ENCODE peak calls at places on chromosomes 12 and 14, in four cellular contexts. One of them, this sample, is unnamed.

GRCh38 chr12:51389302-51389999 is 1.8 kb downstream of the GALNT6 start:
- DNase-seq in foreskin fibroblast: peak
- DNase-seq in GM06990: peak
- DNase-seq in lower leg skin: no peak
- DNase-seq in this sample: no peak

GRCh38 chr12:63220921-63221320 is 69.9 kb upstream of the AVPR1A start:
- DNase-seq in foreskin fibroblast: no peak
- DNase-seq in GM06990: no peak
- DNase-seq in lower leg skin: no peak
- DNase-seq in this sample: no peak

GRCh38 chr12:778615-779014 is 26.2 kb downstream of the WNK1 start:
- DNase-seq in foreskin fibroblast: no peak
- DNase-seq in GM06990: no peak
- DNase-seq in lower leg skin: no peak
- DNase-seq in this sample: no peak

GRCh38 chr14:91284791-91285548 is 40.5 kb upstream of the GPR68 start:
- DNase-seq in foreskin fibroblast: peak
- DNase-seq in GM06990: no peak
- DNase-seq in lower leg skin: no peak
- DNase-seq in this sample: no peak

GRCh38 chr12:5768880-5769199 is 176.2 kb downstream of the ANO2 start:
- DNase-seq in foreskin fibroblast: no peak
- DNase-seq in GM06990: no peak
- DNase-seq in lower leg skin: no peak
- DNase-seq in this sample: no peak

GRCh38 chr12:92136883-92137582 is 8.6 kb downstream of the BTG1 start:
- DNase-seq in foreskin fibroblast: peak
- DNase-seq in GM06990: no peak
- DNase-seq in lower leg skin: no peak
- DNase-seq in this sample: peak

GRCh38 chr14:60509438-60510253 is 700 bp downstream of the SIX6 start:
- DNase-seq in foreskin fibroblast: no peak
- DNase-seq in GM06990: no peak
- DNase-seq in lower leg skin: no peak
- DNase-seq in this sample: no peak

GRCh38 chr14:26332966-26333365 is 264.9 kb downstream of the NOVA1 start:
- DNase-seq in foreskin fibroblast: peak
- DNase-seq in GM06990: no peak
- DNase-seq in lower leg skin: peak
- DNase-seq in this sample: peak

GRCh38 chr14:76007852-76008251 is 22.3 kb downstream of the IFT43 start:
- DNase-seq in foreskin fibroblast: peak
- DNase-seq in GM06990: no peak
- DNase-seq in lower leg skin: no peak
- DNase-seq in this sample: no peak

GRCh38 chr12:20370001-20370381 is 1.7 kb downstream of the PDE3A start:
- DNase-seq in foreskin fibroblast: peak
- DNase-seq in GM06990: no peak
- DNase-seq in lower leg skin: no peak
- DNase-seq in this sample: no peak

GRCh38 chr12:60689137-60689536 is 1093.3 kb downstream of the SLC16A7 start:
- DNase-seq in foreskin fibroblast: no peak
- DNase-seq in GM06990: no peak
- DNase-seq in lower leg skin: no peak
- DNase-seq in this sample: no peak

GRCh38 chr12:58346032-58346632 is 404.8 kb downstream of the ATP23 start:
- DNase-seq in foreskin fibroblast: peak
- DNase-seq in GM06990: no peak
- DNase-seq in lower leg skin: no peak
- DNase-seq in this sample: no peak

GRCh38 chr14:98924046-98924445 is 348.0 kb downstream of the BCL11B start:
- DNase-seq in foreskin fibroblast: no peak
- DNase-seq in GM06990: no peak
- DNase-seq in lower leg skin: no peak
- DNase-seq in this sample: no peak

GRCh38 chr14:96734076-96734622 is 63.0 kb upstream of the VRK1 start:
- DNase-seq in foreskin fibroblast: no peak
- DNase-seq in GM06990: no peak
- DNase-seq in lower leg skin: no peak
- DNase-seq in this sample: no peak

GRCh38 chr12:3119745-3120660 is 42.8 kb downstream of the TSPAN9 start:
- DNase-seq in foreskin fibroblast: peak
- DNase-seq in GM06990: no peak
- DNase-seq in lower leg skin: no peak
- DNase-seq in this sample: peak

GRCh38 chr12:95169368-95169767 is 47.9 kb downstream of the FGD6 start:
- DNase-seq in foreskin fibroblast: peak
- DNase-seq in GM06990: no peak
- DNase-seq in lower leg skin: no peak
- DNase-seq in this sample: peak

GRCh38 chr12:82057770-82058169 is 298.6 kb upstream of the PPFIA2 start:
- DNase-seq in foreskin fibroblast: no peak
- DNase-seq in GM06990: no peak
- DNase-seq in lower leg skin: no peak
- DNase-seq in this sample: no peak

GRCh38 chr14:87712386-87713113 is 280.4 kb downstream of the GALC start:
- DNase-seq in foreskin fibroblast: peak
- DNase-seq in GM06990: no peak
- DNase-seq in lower leg skin: no peak
- DNase-seq in this sample: no peak

GRCh38 chr14:68978550-68978911 is 571 bp downstream of the ACTN1 start:
- DNase-seq in foreskin fibroblast: peak
- DNase-seq in GM06990: no peak
- DNase-seq in lower leg skin: no peak
- DNase-seq in this sample: no peak

GRCh38 chr12:10551375-10551774 is 45.7 kb downstream of the EIF2S3B start:
- DNase-seq in foreskin fibroblast: no peak
- DNase-seq in GM06990: no peak
- DNase-seq in lower leg skin: no peak
- DNase-seq in this sample: no peak

GRCh38 chr12:21476949-21477348 is 24.5 kb downstream of the RECQL start:
- DNase-seq in foreskin fibroblast: peak
- DNase-seq in GM06990: no peak
- DNase-seq in lower leg skin: no peak
- DNase-seq in this sample: peak

GRCh38 chr12:58034712-58035111 is 93.3 kb downstream of the ATP23 start:
- DNase-seq in foreskin fibroblast: no peak
- DNase-seq in GM06990: no peak
- DNase-seq in lower leg skin: no peak
- DNase-seq in this sample: no peak

GRCh38 chr14:61524211-61524806 is 171.0 kb upstream of the HIF1A start:
- DNase-seq in foreskin fibroblast: peak
- DNase-seq in GM06990: no peak
- DNase-seq in lower leg skin: no peak
- DNase-seq in this sample: no peak

GRCh38 chr12:98373982-98374381 is 141.4 kb upstream of the TMPO start:
- DNase-seq in foreskin fibroblast: no peak
- DNase-seq in GM06990: no peak
- DNase-seq in lower leg skin: no peak
- DNase-seq in this sample: peak

GRCh38 chr14:65115615-65116014 is 13.3 kb upstream of the MAX start:
- DNase-seq in foreskin fibroblast: no peak
- DNase-seq in GM06990: no peak
- DNase-seq in lower leg skin: no peak
- DNase-seq in this sample: no peak

GRCh38 chr14:105281354-105282097 is 19.3 kb downstream of the BRF1 start:
- DNase-seq in foreskin fibroblast: peak
- DNase-seq in GM06990: no peak
- DNase-seq in lower leg skin: no peak
- DNase-seq in this sample: peak

GRCh38 chr12:7042847-7043246 is 17.7 kb upstream of the C1S start:
- DNase-seq in foreskin fibroblast: peak
- DNase-seq in GM06990: no peak
- DNase-seq in lower leg skin: no peak
- DNase-seq in this sample: no peak

GRCh38 chr12:124162151-124163110 is 132.5 kb upstream of the RFLNA start:
- DNase-seq in foreskin fibroblast: no peak
- DNase-seq in GM06990: no peak
- DNase-seq in lower leg skin: no peak
- DNase-seq in this sample: no peak

GRCh38 chr14:57169901-57170300 is 98.8 kb downstream of the EXOC5 start:
- DNase-seq in foreskin fibroblast: no peak
- DNase-seq in GM06990: no peak
- DNase-seq in lower leg skin: no peak
- DNase-seq in this sample: no peak

GRCh38 chr12:52912711-52913423 is 8.0 kb upstream of the KRT8 start:
- DNase-seq in foreskin fibroblast: no peak
- DNase-seq in GM06990: no peak
- DNase-seq in lower leg skin: no peak
- DNase-seq in this sample: no peak

GRCh38 chr14:57402173-57402852 is 11.9 kb downstream of the NAA30 start:
- DNase-seq in foreskin fibroblast: no peak
- DNase-seq in GM06990: no peak
- DNase-seq in lower leg skin: no peak
- DNase-seq in this sample: no peak

GRCh38 chr12:56315256-56315625 is 547 bp downstream of the CNPY2 start:
- DNase-seq in foreskin fibroblast: no peak
- DNase-seq in GM06990: no peak
- DNase-seq in lower leg skin: no peak
- DNase-seq in this sample: no peak

GRCh38 chr14:58072288-58073071 is 79.5 kb downstream of the ARMH4 start:
- DNase-seq in foreskin fibroblast: peak
- DNase-seq in GM06990: peak
- DNase-seq in lower leg skin: no peak
- DNase-seq in this sample: peak

GRCh38 chr14:81169711-81170103 is 51.1 kb downstream of the GTF2A1 start:
- DNase-seq in foreskin fibroblast: peak
- DNase-seq in GM06990: no peak
- DNase-seq in lower leg skin: peak
- DNase-seq in this sample: no peak
- H3K4me3 ChIP-seq in foreskin fibroblast: peak
- H3K4me3 ChIP-seq in GM06990: peak
- H3K4me3 ChIP-seq in lower leg skin: peak
- H3K4me3 ChIP-seq in this sample: peak

GRCh38 chr14:55075628-55076027 is 24.2 kb downstream of the MAPK1IP1L start:
- DNase-seq in foreskin fibroblast: peak
- DNase-seq in GM06990: no peak
- DNase-seq in lower leg skin: no peak
- DNase-seq in this sample: no peak

GRCh38 chr14:55073856-55074255 is 22.4 kb downstream of the MAPK1IP1L start:
- DNase-seq in foreskin fibroblast: peak
- DNase-seq in GM06990: no peak
- DNase-seq in lower leg skin: no peak
- DNase-seq in this sample: peak

GRCh38 chr14:55074662-55075061 is 23.2 kb downstream of the MAPK1IP1L start:
- DNase-seq in foreskin fibroblast: peak
- DNase-seq in GM06990: peak
- DNase-seq in lower leg skin: no peak
- DNase-seq in this sample: peak

GRCh38 chr14:55071051-55071450 is 19.6 kb downstream of the MAPK1IP1L start:
- DNase-seq in foreskin fibroblast: no peak
- DNase-seq in GM06990: no peak
- DNase-seq in lower leg skin: no peak
- DNase-seq in this sample: no peak

DNA sequence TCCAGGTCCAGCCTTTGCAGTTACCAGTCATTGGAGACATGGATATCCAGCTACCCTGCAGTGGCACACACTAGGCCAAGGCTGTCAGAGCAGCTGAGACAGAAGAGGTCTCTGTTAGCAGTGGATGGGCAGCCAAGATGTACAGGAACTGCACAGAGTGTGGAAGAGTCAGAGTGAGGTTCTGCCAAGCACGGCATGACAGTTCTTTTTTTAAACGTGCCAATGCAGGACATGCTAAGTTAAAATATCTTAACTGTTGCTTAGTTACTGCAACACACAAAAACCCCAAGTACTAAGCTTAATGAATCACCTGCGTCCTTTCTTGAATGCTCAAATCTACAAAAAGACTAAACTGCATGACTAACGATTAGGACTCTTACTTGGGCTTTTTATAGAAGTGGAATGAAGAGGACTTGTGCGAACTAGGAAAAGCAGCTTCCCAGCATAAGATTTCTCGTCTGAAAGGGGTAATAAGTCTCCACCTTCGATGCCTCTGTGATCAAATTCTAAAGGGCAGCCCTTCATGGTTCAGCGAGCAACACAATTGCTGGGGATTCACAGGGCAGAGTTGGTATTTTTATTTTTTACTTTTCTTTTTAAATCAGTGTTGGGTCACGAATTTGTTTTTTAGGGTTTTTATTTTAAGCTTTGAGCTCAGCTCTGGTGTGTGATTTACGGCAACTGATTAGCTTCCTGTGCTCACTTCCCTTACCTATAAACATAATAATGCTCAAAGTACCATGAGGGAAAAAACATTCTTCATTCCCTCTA is 20.6 kb downstream of the MAPK1IP1L start:
- DNase-seq in foreskin fibroblast: peak
- DNase-seq in GM06990: peak
- DNase-seq in lower leg skin: no peak
- DNase-seq in this sample: peak
- H3K4me3 ChIP-seq in foreskin fibroblast: no peak
- H3K4me3 ChIP-seq in GM06990: no peak
- H3K4me3 ChIP-seq in lower leg skin: no peak
- H3K4me3 ChIP-seq in this sample: no peak

GRCh38 chr12:76720068-76720467 is 43.8 kb upstream of the ZDHHC17 start:
- DNase-seq in foreskin fibroblast: peak
- DNase-seq in GM06990: no peak
- DNase-seq in lower leg skin: no peak
- DNase-seq in this sample: no peak
- H3K4me3 ChIP-seq in foreskin fibroblast: no peak
- H3K4me3 ChIP-seq in GM06990: no peak
- H3K4me3 ChIP-seq in lower leg skin: no peak
- H3K4me3 ChIP-seq in this sample: no peak

GRCh38 chr14:100827140-100827517 is 1.2 kb downstream of the MEG3 start:
- DNase-seq in foreskin fibroblast: peak
- DNase-seq in GM06990: no peak
- DNase-seq in lower leg skin: no peak
- DNase-seq in this sample: no peak
- H3K4me3 ChIP-seq in foreskin fibroblast: peak
- H3K4me3 ChIP-seq in GM06990: no peak
- H3K4me3 ChIP-seq in lower leg skin: no peak
- H3K4me3 ChIP-seq in this sample: peak

DNA sequence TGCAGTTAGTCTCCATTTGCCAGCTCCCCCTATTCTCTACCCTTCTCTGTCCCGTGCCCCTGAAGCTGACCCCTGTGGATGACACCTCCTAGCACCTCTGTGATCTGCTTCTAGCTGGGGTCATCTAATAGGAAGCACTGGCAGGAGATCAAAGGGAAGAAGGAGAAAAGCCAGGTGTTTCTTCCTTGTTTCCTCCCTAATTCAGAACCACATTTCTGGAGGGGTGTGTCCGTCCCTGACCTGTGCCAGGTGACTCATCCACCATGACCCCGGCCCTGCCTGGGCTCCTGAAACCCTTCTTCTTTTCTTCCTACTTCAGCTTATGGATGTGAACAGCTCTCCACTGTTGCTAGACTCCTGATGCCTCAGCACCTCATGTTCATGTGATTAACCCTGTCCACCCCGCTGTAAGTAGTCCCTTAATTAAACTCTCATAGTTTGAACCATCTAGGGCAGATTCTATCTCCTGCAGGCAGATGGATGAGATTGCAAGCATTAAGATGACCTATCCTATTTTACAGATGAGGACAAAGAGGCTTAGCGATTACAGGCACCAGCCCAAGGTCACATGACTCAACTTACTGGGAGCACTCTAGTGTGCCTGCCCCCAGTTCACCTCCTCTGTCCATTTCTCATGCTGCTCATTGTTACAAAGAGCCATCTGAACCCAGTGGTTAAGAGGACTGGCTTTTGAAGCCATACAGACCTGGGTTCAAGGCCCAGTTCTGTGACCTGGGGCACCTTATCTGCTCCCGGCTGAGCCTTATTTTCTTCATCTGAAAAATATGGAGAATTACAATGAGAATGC is 770.5 kb downstream of the MED13L start:
- DNase-seq in foreskin fibroblast: no peak
- DNase-seq in GM06990: no peak
- DNase-seq in lower leg skin: no peak
- DNase-seq in this sample: no peak
- H3K4me3 ChIP-seq in foreskin fibroblast: no peak
- H3K4me3 ChIP-seq in GM06990: no peak
- H3K4me3 ChIP-seq in lower leg skin: no peak
- H3K4me3 ChIP-seq in this sample: no peak

This sample was measured in skeletal muscle cell.